ENCODE peak calls at places on chromosomes 11 and 22, in four cellular contexts. T is H9, N is IMR-90, Y is mesendoderm. S is an unnamed sample.

GRCh38 chr11:94196363-94196762 is 67.7 kb downstream of the PANX1 start:
- DNase-seq in T (no peak), N (peak; percentile 69), Y (no peak), S (no peak)

GRCh38 chr11:3161720-3162409 is 3.2 kb downstream of the OSBPL5 start:
- DNase-seq in T (no peak), N (no peak), Y (no peak), S (no peak)

GRCh38 chr22:29369460-29369859 is 18.9 kb downstream of the AP1B1 start:
- DNase-seq in T (peak; percentile 72), N (peak; percentile 76), Y (peak; percentile 89), S (peak; percentile 55)

GRCh38 chr11:105910095-105910715 is 111.8 kb downstream of the MSANTD4 start:
- DNase-seq in T (no peak), N (peak; percentile 77), Y (no peak), S (no peak)

GRCh38 chr22:30277547-30278344 is 11.1 kb upstream of the OSM start:
- DNase-seq in T (no peak), N (peak; percentile 80), Y (no peak), S (no peak)

GRCh38 chr11:115585361-115586024 is 81.3 kb upstream of the CADM1 start:
- DNase-seq in T (no peak), N (no peak), Y (no peak), S (no peak)

GRCh38 chr11:118899706-118900360 is 16.1 kb downstream of the CXCR5 start:
- DNase-seq in T (no peak), N (no peak), Y (no peak), S (no peak)

GRCh38 chr11:34263462-34264186 is 94.2 kb downstream of the ABTB2 start:
- DNase-seq in T (peak; percentile 47), N (peak; percentile 82), Y (peak; percentile 83), S (no peak)

GRCh38 chr22:20873215-20873614 is 14.4 kb downstream of the SNAP29 start:
- DNase-seq in T (no peak), N (no peak), Y (no peak), S (no peak)

GRCh38 chr11:30453705-30454104 is 130.8 kb downstream of the ARL14EP start:
- DNase-seq in T (peak; percentile 58), N (no peak), Y (no peak), S (peak; percentile 51)

GRCh38 chr11:19253149-19253540 is 12.4 kb upstream of the E2F8 start:
- DNase-seq in T (no peak), N (no peak), Y (no peak), S (no peak)

GRCh38 chr11:59510917-59511589 is at the start of gene OR4D9:
- DNase-seq in T (no peak), N (no peak), Y (no peak), S (no peak)

GRCh38 chr22:42313804-42314581 is 43.5 kb upstream of the TCF20 start:
- DNase-seq in T (peak; percentile 95), N (peak; percentile 54), Y (peak; percentile 94), S (peak; percentile 72)

GRCh38 chr22:47066616-47066905 is 304.1 kb downstream of the TBC1D22A start:
- DNase-seq in T (peak; percentile 13), N (no peak), Y (no peak), S (no peak)

GRCh38 chr11:123161386-123161785 is 33.7 kb downstream of the CLMP start:
- DNase-seq in T (no peak), N (no peak), Y (no peak), S (no peak)

GRCh38 chr11:75325713-75326438 is 25.6 kb downstream of the ARRB1 start:
- DNase-seq in T (no peak), N (peak; percentile 97), Y (peak; percentile 56), S (no peak)

GRCh38 chr22:28129319-28129962 is 210.4 kb upstream of the PITPNB start:
- DNase-seq in T (peak; percentile 62), N (no peak), Y (peak; percentile 56), S (no peak)

GRCh38 chr22:39469326-39469680 is 12.5 kb downstream of the MGAT3 start:
- DNase-seq in T (no peak), N (no peak), Y (no peak), S (no peak)

GRCh38 chr11:105181521-105181920 is 42.0 kb upstream of the CARD18 start:
- DNase-seq in T (no peak), N (peak; percentile 43), Y (no peak), S (no peak)

GRCh38 chr11:62909107-62909894 is 11.9 kb downstream of the CHRM1 start:
- DNase-seq in T (peak; percentile 97), N (peak; percentile 73), Y (peak; percentile 99), S (peak; percentile 91)

GRCh38 chr22:38413085-38414008 is 41.7 kb downstream of the KCNJ4 start:
- DNase-seq in T (no peak), N (no peak), Y (no peak), S (no peak)

GRCh38 chr11:108608548-108608947 is 15.0 kb upstream of the EXPH5 start:
- DNase-seq in T (no peak), N (no peak), Y (no peak), S (no peak)

GRCh38 chr11:43419460-43419859 is 60.7 kb downstream of the TTC17 start:
- DNase-seq in T (no peak), N (peak; percentile 53), Y (peak; percentile 36), S (no peak)

GRCh38 chr22:23750374-23750743 is 553 bp downstream of the ZNF70 start:
- DNase-seq in T (no peak), N (no peak), Y (no peak), S (no peak)

DNA sequence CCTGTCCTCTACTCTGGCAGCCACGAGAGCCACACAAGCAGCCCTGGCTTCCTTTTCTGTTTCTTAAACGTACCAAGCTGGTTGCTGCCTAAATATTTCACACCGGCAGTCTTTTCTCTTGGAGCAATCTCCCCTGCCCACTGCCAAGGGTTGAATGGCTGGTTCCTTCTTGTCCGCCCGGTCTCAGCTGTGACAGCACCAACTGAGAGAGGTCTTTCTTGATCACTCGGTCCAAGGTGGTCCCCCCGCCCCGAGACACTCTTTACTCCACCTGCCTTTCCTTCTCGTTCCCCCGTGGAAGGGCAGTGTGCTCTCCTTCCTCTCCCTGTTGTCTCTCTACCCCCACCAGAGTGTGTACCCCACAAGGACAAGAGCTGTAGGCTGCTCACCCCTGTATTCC is 33.7 kb upstream of the IGSF9B start:
- DNase-seq in T (no peak), N (no peak), Y (no peak), S (no peak)
- H3K56ac ChIP-seq in T (no peak overlapping the region), N (no peak overlapping the region), Y (no peak overlapping the region), S (no peak overlapping the region)

DNA sequence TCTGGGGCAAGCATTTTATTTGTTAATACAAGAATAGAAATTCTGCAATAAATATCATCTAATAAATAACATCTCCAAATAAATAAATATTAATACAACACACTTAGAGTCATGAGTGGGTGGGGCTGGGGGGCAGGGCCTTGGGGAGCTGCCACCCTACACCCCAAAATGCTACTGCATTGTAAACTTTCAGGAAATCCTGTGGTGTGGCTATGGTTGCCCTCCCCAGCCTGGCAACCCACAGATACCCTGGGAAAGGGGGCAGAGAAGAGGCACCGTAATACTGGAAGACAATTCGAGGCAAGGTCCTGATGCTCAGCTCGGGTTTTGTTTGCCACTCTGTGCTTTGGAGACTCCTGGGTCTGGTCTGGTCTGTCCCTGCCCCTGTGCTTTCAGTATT is 9.2 kb downstream of the CLCF1 start:
- DNase-seq in T (no peak), N (no peak), Y (no peak), S (no peak)
- H3K56ac ChIP-seq in T (no peak overlapping the region), N (no peak overlapping the region), Y (no peak overlapping the region), S (no peak overlapping the region)

GRCh38 chr11:111730871-111731591 is 35.2 kb downstream of the PPP2R1B start:
- DNase-seq in T (no peak), N (no peak), Y (no peak), S (no peak)
- H3K56ac ChIP-seq in T (no peak overlapping the region), N (no peak overlapping the region), Y (no peak overlapping the region), S (no peak overlapping the region)

DNA sequence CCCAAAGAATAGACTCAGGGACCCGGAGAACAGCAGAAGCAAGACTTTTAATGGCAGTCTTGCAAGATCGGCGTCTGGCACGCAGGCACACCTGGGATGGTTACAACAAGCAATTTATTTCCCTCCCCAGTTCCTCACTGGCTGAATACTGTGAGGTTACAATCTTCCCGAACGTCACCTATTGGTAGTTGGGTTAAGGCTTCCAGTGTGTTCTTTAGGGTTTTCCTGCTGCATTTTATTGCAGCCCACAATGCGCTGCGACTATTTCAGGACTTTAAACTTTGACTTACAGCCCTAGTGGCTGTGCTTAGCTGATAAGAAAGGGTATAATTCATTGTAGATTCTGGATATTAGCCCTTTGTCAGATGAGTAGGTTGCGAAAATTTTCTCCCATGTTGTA is 11.5 kb upstream of the TRIM68 start:
- DNase-seq in T (no peak), N (no peak), Y (no peak), S (no peak)
- H3K56ac ChIP-seq in T (no peak overlapping the region), N (no peak overlapping the region), Y (no peak overlapping the region), S (no peak overlapping the region)

S was measured in H1.